ENCODE peak calls at places on chromosomes 6 and 20, in five cellular contexts. I is A549, Y is progenitor cell of endocrine pancreas, C is pancreas, O is stomach. S is an unnamed sample.
A peak's percentile ranks its signal among the peaks of the same experiment; 100 is the strongest.

GRCh38 chr6:4359108-4359710 is 223.8 kb upstream of the ECI2 start:
- DNase-seq in O (peak; percentile 21), C (no peak), Y (no peak), I (peak; percentile 21), S (no peak)

GRCh38 chr20:44495802-44496481 is 20.3 kb downstream of the TTPAL start:
- DNase-seq in I (peak; percentile 89), Y (no peak), O (no peak), C (no peak), S (no peak)

GRCh38 chr6:41594326-41594725 is 43.9 kb upstream of the MDFI start:
- DNase-seq in C (no peak), O (no peak), Y (no peak), I (no peak), S (no peak)

GRCh38 chr20:59173938-59174496 is 10.4 kb downstream of the ZNF831 start:
- DNase-seq in I (no peak), Y (no peak), C (no peak), O (no peak), S (no peak)

GRCh38 chr6:149271348-149272340 is 45.9 kb upstream of the TAB2 start:
- DNase-seq in Y (no peak), O (no peak), C (no peak), I (no peak), S (peak; percentile 31)

GRCh38 chr6:16477367-16478149 is 239.2 kb downstream of the GMPR start:
- DNase-seq in C (peak; percentile 5), O (no peak), Y (no peak), I (no peak), S (no peak)

GRCh38 chr6:137415834-137416190 is 78.4 kb downstream of the OLIG3 start:
- DNase-seq in Y (no peak), O (no peak), C (no peak), I (no peak), S (no peak)

GRCh38 chr6:31718294-31718693 is 3.1 kb downstream of the LY6G6D start:
- DNase-seq in I (no peak), C (no peak), Y (no peak), O (peak; percentile 64), S (no peak)

GRCh38 chr6:11754625-11755289 is 23.8 kb downstream of the ADTRP start:
- DNase-seq in O (no peak), I (no peak), Y (no peak), C (no peak), S (no peak)

GRCh38 chr6:10478187-10479040 is 42.7 kb upstream of the GCNT2 start:
- DNase-seq in O (no peak), C (no peak), I (peak; percentile 54), Y (no peak), S (no peak)

GRCh38 chr6:11217360-11218076 is 14.9 kb downstream of the NEDD9 start:
- DNase-seq in I (peak; percentile 74), C (peak; percentile 38), Y (no peak), O (peak; percentile 59), S (no peak)

GRCh38 chr6:93416575-93417420 is 2.6 kb downstream of the EPHA7 start:
- DNase-seq in C (no peak), I (peak; percentile 37), O (no peak), Y (peak; percentile 19), S (no peak)

GRCh38 chr20:33554914-33555420 is 65.1 kb downstream of the CBFA2T2 start:
- DNase-seq in Y (no peak), O (no peak), I (peak; percentile 91), C (peak; percentile 39), S (no peak)

GRCh38 chr20:32354592-32355416 is 3.3 kb upstream of the ASXL1 start:
- DNase-seq in O (no peak), C (no peak), I (peak; percentile 64), Y (no peak), S (no peak)

GRCh38 chr20:40954521-40955165 is 74.0 kb upstream of the TOP1 start:
- DNase-seq in Y (no peak), C (no peak), O (peak; percentile 9), I (no peak), S (no peak)

GRCh38 chr6:125746731-125747588 is 2.5 kb upstream of the HEY2 start:
- DNase-seq in I (peak; percentile 27), Y (no peak), C (peak; percentile 67), O (peak; percentile 60), S (no peak)

GRCh38 chr6:170044836-170045562 is 245.9 kb downstream of the DLL1 start:
- DNase-seq in I (no peak), O (no peak), Y (no peak), C (no peak), S (no peak)

GRCh38 chr6:13679996-13680395 is 31.6 kb downstream of the RANBP9 start:
- DNase-seq in O (no peak), C (no peak), Y (no peak), I (no peak), S (no peak)

GRCh38 chr6:169406034-169406433 is 152.4 kb upstream of the THBS2 start:
- DNase-seq in O (no peak), Y (no peak), C (no peak), I (no peak), S (no peak)

GRCh38 chr6:85041376-85041775 is 277.0 kb upstream of the TBX18 start:
- DNase-seq in Y (no peak), C (no peak), O (no peak), I (no peak), S (no peak)

GRCh38 chr6:34657307-34657978 is 39.1 kb downstream of the ILRUN start:
- DNase-seq in C (peak; percentile 68), I (peak; percentile 86), O (peak; percentile 61), Y (no peak), S (no peak)

DNA sequence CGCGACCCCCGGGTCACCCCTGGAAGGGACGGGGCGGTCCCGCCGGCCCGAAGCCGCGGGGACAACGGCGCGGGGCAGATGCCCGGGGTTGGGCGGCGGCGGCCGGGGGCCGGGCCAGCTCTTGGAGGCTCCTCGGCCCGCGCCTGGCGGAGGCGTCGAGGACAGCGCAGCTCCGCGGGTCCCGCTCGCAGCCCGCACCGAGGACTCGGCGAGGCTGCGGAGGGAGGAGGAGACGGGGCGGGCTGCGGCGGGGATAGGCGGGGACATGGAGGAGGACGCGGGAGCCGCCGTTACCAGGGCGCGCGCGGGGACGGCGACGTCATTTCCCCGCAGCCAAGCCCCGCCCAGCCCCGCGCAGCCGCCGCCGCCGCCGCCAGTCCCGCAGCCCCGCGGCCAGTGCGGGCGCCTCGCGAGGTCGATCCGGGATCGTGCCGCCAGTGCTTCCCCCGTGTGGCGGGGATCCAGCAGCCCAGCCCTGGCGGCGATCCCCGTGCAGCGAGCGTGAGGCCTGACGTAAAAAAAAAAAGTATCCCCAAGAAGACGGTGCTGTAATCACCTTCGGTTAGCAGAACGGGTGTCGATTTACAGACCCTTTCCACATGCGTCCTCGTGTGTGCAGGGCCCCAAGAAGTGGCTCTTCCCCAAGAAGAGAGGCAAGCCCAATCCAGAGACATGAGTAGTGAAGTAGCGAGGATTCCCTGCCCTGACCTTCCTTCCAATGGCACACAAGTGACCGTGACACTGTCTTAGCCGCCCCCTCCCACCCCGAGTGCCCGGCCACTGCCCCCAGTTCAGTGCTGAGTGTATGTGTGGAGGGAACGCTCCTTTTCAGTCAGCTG is at the start of gene FAM184A:
- DNase-seq in C (peak; percentile 64), Y (peak; percentile 77), I (peak; percentile 33), O (peak; percentile 65), S (peak; percentile 61)
- TF ChIP-seq CTCF in C (peak; percentile 20), Y (peak; percentile 72), I (peak; percentile 23), O (no peak), S (no peak)

DNA sequence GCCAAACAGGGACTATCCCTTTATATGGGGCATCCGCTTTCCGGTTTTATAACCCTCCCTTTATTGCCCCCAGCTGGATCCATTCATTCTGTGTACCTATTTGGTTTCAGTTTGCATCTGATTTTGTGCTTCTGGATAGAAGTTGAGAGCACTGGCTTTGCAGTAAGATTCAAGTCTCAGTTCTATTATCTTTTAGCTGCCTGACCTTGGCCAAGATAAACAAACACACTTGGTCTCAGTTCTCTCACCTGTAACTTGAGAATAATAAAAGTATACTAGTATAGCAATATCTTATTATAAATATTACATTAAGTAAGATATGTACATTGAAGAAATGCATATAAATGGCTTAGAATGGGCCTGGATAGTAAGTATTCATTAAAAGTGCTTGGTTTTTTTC is 182.4 kb upstream of the TSHZ2 start:
- DNase-seq in C (no peak), O (no peak), I (no peak), Y (no peak), S (no peak)
- TF ChIP-seq CTCF in C (no peak), O (no peak), I (no peak), Y (no peak), S (no peak)

GRCh38 chr6:69914015-69914485 is 47.7 kb downstream of the COL19A1 start:
- DNase-seq in C (no peak), Y (no peak), I (no peak), O (no peak), S (no peak)
- TF ChIP-seq CTCF in C (no peak), Y (peak; percentile 19), I (no peak), O (no peak), S (no peak)

GRCh38 chr20:57335392-57335791 is 5.8 kb downstream of the SPO11 start:
- DNase-seq in O (no peak), Y (no peak), C (no peak), I (peak; percentile 27), S (no peak)
- TF ChIP-seq CTCF in O (no peak), Y (no peak), C (no peak), I (peak; percentile 16), S (no peak)

DNA sequence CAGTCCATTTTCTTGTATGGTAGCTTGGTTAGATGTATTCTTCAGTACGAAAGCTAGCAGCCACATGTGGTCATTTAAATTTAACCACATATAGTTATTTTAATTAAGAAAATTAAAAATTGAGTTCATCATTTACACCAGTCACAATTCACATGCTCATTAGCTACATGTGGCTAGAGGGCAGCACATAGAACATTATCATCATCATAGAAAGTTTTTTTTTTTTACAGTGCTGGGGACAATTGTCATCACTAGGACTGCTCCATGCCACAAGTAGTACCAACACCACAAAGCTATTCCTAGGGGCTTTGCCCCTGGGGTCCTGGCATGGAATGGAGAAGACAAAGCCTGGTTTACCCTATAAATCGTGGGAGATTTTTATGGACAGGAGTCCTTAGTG is 30.5 kb downstream of the PLCB4 start:
- DNase-seq in I (no peak), C (no peak), Y (no peak), O (no peak), S (no peak)
- TF ChIP-seq CTCF in I (no peak), C (no peak), Y (no peak), O (no peak), S (no peak)

GRCh38 chr20:62305765-62306431 is 3.1 kb downstream of the ADRM1 start:
- DNase-seq in O (no peak), C (no peak), Y (no peak), I (peak; percentile 53), S (no peak)

GRCh38 chr20:62303327-62304226 is 780 bp downstream of the ADRM1 start:
- DNase-seq in Y (peak; percentile 30), I (peak; percentile 69), O (no peak), C (peak; percentile 38), S (no peak)

GRCh38 chr20:62306440-62307187 is 3.8 kb downstream of the ADRM1 start:
- DNase-seq in Y (no peak), O (no peak), I (peak; percentile 59), C (no peak), S (no peak)

GRCh38 chr20:62304331-62305148 is 1.7 kb downstream of the ADRM1 start:
- DNase-seq in C (no peak), O (no peak), Y (no peak), I (peak; percentile 46), S (no peak)

GRCh38 chr20:62305149-62305764 is 2.5 kb downstream of the ADRM1 start:
- DNase-seq in C (peak; percentile 91), I (peak; percentile 74), Y (no peak), O (no peak), S (no peak)
- TF ChIP-seq CTCF in C (no peak), I (no peak), Y (no peak), O (no peak), S (no peak)

S was measured in activated B cell treated with CpG ODN at 0.5 μM for 24 hours.